ENCODE peak calls at places on chromosomes 12 and 14, in five cellular contexts. One of them, this sample, is unnamed.

GRCh38 chr14:103819503-103820307 is 27.7 kb downstream of the PPP1R13B start:
- DNase-seq in lower leg skin: no peak
- DNase-seq in GM19239: peak
- DNase-seq in KBM-7: no peak
- DNase-seq in type B pancreatic cell: no peak
- DNase-seq in this sample: peak

GRCh38 chr14:56153271-56153670 is 35.1 kb downstream of the PELI2 start:
- DNase-seq in lower leg skin: no peak
- DNase-seq in type B pancreatic cell: no peak
- DNase-seq in GM19239: no peak
- DNase-seq in KBM-7: no peak
- DNase-seq in this sample: no peak

GRCh38 chr12:114440450-114441383 is 34.8 kb upstream of the TBX5 start:
- DNase-seq in type B pancreatic cell: no peak
- DNase-seq in KBM-7: no peak
- DNase-seq in lower leg skin: no peak
- DNase-seq in GM19239: no peak
- DNase-seq in this sample: no peak

GRCh38 chr12:108798551-108799221 is 58.7 kb downstream of the SSH1 start:
- DNase-seq in KBM-7: no peak
- DNase-seq in lower leg skin: no peak
- DNase-seq in type B pancreatic cell: no peak
- DNase-seq in GM19239: no peak
- DNase-seq in this sample: no peak

GRCh38 chr12:132456186-132456943 is 33.6 kb upstream of the FBRSL1 start:
- DNase-seq in lower leg skin: no peak
- DNase-seq in type B pancreatic cell: no peak
- DNase-seq in KBM-7: no peak
- DNase-seq in GM19239: no peak
- DNase-seq in this sample: no peak

GRCh38 chr12:98645572-98646067 is 530 bp downstream of the APAF1 start:
- DNase-seq in KBM-7: peak
- DNase-seq in GM19239: no peak
- DNase-seq in type B pancreatic cell: no peak
- DNase-seq in lower leg skin: no peak
- DNase-seq in this sample: peak

GRCh38 chr14:68972507-68973272 is 6.4 kb downstream of the ACTN1 start:
- DNase-seq in GM19239: no peak
- DNase-seq in KBM-7: no peak
- DNase-seq in lower leg skin: no peak
- DNase-seq in type B pancreatic cell: no peak
- DNase-seq in this sample: no peak

GRCh38 chr12:62966990-62967506 is 32.1 kb upstream of the PPM1H start:
- DNase-seq in GM19239: no peak
- DNase-seq in type B pancreatic cell: no peak
- DNase-seq in KBM-7: no peak
- DNase-seq in lower leg skin: no peak
- DNase-seq in this sample: no peak

GRCh38 chr12:82708056-82708455 is 21.4 kb downstream of the TMTC2 start:
- DNase-seq in GM19239: no peak
- DNase-seq in lower leg skin: no peak
- DNase-seq in type B pancreatic cell: no peak
- DNase-seq in KBM-7: peak
- DNase-seq in this sample: no peak

GRCh38 chr14:74838141-74838540 is 37.8 kb downstream of the PROX2 start:
- DNase-seq in lower leg skin: no peak
- DNase-seq in GM19239: no peak
- DNase-seq in KBM-7: no peak
- DNase-seq in type B pancreatic cell: no peak
- DNase-seq in this sample: no peak